ENCODE peak calls at places on chromosomes 11 and 22, in seven cellular contexts. H is GM12878, U is GM12891, L is H1, G is SK-N-SH, S is K562, Y is HepG2. R is an unnamed sample.

GRCh38 chr11:64844330-64845124 is at the start of gene CDC42BPG:
- DNase-seq in L (no peak), U (peak; percentile 91), S (peak; percentile 89), H (no peak), Y (peak; percentile 27), G (peak; percentile 93), R (peak; percentile 91)

GRCh38 chr11:1226981-1227550 is 4.2 kb downstream of the MUC5B start:
- DNase-seq in H (no peak), S (peak; percentile 24), Y (no peak), U (no peak), G (peak; percentile 77), L (no peak), R (no peak)

GRCh38 chr11:70490208-70490607 is 91.9 kb downstream of the CTTN start:
- DNase-seq in U (no peak), Y (no peak), H (no peak), S (no peak), G (no peak), L (no peak), R (peak; percentile 45)

GRCh38 chr11:120182790-120183491 is 27.9 kb upstream of the OAF start:
- DNase-seq in L (no peak), H (no peak), U (no peak), Y (peak; percentile 73), S (peak; percentile 44), G (no peak), R (no peak)

GRCh38 chr11:4022669-4023068 is 71.9 kb upstream of the RRM1 start:
- DNase-seq in L (no peak), H (no peak), Y (no peak), S (no peak), G (no peak), U (no peak), R (no peak)

GRCh38 chr11:22677153-22677890 is 10.9 kb downstream of the GAS2 start:
- DNase-seq in U (no peak), L (no peak), H (no peak), G (no peak), S (no peak), Y (no peak), R (no peak)

GRCh38 chr11:130763087-130763980 is 152.9 kb downstream of the SNX19 start:
- DNase-seq in U (no peak), G (no peak), S (no peak), H (no peak), Y (no peak), L (no peak), R (no peak)

GRCh38 chr22:41687901-41688364 is 734 bp downstream of the SNU13 start:
- DNase-seq in G (peak; percentile 27), Y (no peak), U (no peak), L (no peak), H (no peak), S (peak; percentile 35), R (no peak)

GRCh38 chr11:119832132-119832531 is 103.1 kb upstream of the NECTIN1 start:
- DNase-seq in L (no peak), G (peak; percentile 64), U (no peak), Y (no peak), S (no peak), H (no peak), R (no peak)

GRCh38 chr11:3122775-3123201 is 42.3 kb downstream of the OSBPL5 start:
- DNase-seq in G (peak; percentile 30), S (no peak), H (no peak), U (no peak), L (no peak), Y (no peak), R (no peak)

GRCh38 chr11:45097721-45098493 is 48.5 kb upstream of the PRDM11 start:
- DNase-seq in H (no peak), Y (no peak), G (peak; percentile 6), U (no peak), L (no peak), S (peak; percentile 65), R (no peak)

GRCh38 chr11:120034881-120035620 is 102.9 kb downstream of the TRIM29 start:
- DNase-seq in S (no peak), U (no peak), Y (no peak), G (no peak), L (no peak), H (no peak), R (no peak)

GRCh38 chr11:65885231-65885630 is 3.0 kb downstream of the FIBP start:
- DNase-seq in U (no peak), S (no peak), Y (no peak), G (no peak), L (no peak), H (no peak), R (no peak)

GRCh38 chr11:27249208-27249509 is 113.9 kb downstream of the CCDC34 start:
- DNase-seq in L (no peak), H (no peak), G (no peak), U (no peak), Y (no peak), S (no peak), R (no peak)

GRCh38 chr22:29258407-29259252 is 9.2 kb downstream of the RHBDD3 start:
- DNase-seq in U (no peak), S (no peak), L (no peak), G (peak; percentile 33), H (no peak), Y (no peak), R (no peak)

GRCh38 chr22:38411016-38411415 is 44.0 kb downstream of the KCNJ4 start:
- DNase-seq in L (no peak), Y (no peak), H (no peak), U (no peak), S (no peak), G (no peak), R (no peak)

GRCh38 chr22:29734853-29735252 is 15.1 kb downstream of the CABP7 start:
- DNase-seq in H (no peak), S (no peak), L (no peak), G (no peak), U (no peak), Y (no peak), R (no peak)

DNA sequence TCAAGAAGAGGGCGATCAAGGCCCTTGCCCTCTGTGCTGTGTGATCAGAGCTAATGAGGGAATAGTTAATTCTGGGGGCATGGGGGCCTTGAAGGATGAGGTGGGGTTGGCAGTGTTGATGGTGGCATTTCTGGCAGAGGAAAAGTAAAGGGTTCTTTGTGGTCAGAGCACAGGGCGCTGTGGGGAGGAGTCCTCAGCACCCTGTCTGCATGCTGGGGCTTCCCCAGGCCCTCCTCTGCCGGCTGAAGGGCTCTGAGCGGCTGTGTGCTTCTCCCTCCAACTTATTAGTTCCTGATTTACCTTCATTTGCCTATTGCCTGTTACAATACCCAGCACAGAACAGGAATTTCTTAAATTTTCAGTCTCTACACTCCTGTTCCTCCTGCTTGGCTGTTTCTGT is 122.8 kb downstream of the HIPK3 start:
- DNase-seq in S (no peak), L (no peak), H (no peak), Y (no peak), U (no peak), G (no peak), R (no peak)
- TF ChIP-seq TAF1 in S (no peak), L (no peak), H (no peak), Y (no peak), U (no peak), G (no peak), R (no peak)

GRCh38 chr22:45077286-45077685 is 67.5 kb upstream of the PHF21B start:
- DNase-seq in H (no peak), G (no peak), S (no peak), L (no peak), Y (no peak), U (no peak), R (no peak)
- TF ChIP-seq TAF1 in H (no peak), G (no peak), S (no peak), L (no peak), Y (no peak), U (no peak), R (no peak)

GRCh38 chr11:78253797-78254196 is 65.1 kb downstream of the USP35 start:
- DNase-seq in L (no peak), G (no peak), Y (no peak), H (no peak), S (no peak), U (no peak), R (no peak)

GRCh38 chr11:78248903-78249302 is 60.2 kb downstream of the USP35 start:
- DNase-seq in L (no peak), Y (no peak), H (no peak), S (no peak), U (no peak), G (no peak), R (no peak)

GRCh38 chr11:78250099-78250498 is 61.4 kb downstream of the USP35 start:
- DNase-seq in U (no peak), G (no peak), Y (no peak), S (no peak), H (no peak), L (no peak), R (no peak)

GRCh38 chr11:78248191-78248590 is 59.5 kb downstream of the USP35 start:
- DNase-seq in U (no peak), Y (no peak), S (no peak), L (no peak), G (no peak), H (no peak), R (no peak)

DNA sequence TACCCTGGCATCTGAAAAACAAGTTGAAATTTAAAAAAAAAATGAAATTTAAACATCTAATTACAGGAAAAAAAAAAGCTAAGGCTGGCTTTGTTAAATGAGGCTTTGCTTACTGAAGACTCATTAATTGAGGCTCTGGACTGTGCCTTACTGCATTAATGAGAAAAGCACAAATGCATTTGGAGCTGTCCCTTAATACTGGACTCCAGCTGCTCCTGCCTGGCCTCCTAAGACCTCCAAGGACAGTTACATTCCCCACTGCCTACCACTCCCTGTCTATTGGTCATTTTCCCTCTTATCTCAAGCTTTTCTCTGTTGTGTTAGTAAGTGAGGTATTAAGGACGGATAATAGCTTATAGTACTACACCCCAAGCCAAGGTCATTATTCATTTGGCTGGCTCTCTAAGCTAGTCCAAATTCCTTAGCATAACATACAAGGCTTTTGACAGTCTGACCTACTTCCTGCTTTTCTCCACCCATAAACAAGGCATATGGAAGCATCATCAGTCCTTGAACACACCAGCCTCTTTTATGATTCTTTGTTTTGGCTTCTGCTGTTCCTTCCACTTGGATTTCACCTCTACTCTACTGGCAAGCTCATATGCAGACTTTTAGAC is 62.5 kb downstream of the USP35 start:
- DNase-seq in U (no peak), Y (peak; percentile 17), L (no peak), S (no peak), H (no peak), G (no peak), R (no peak)
- TF ChIP-seq TAF1 in U (no peak), Y (no peak), L (no peak), S (no peak), H (no peak), G (no peak), R (no peak)

DNA sequence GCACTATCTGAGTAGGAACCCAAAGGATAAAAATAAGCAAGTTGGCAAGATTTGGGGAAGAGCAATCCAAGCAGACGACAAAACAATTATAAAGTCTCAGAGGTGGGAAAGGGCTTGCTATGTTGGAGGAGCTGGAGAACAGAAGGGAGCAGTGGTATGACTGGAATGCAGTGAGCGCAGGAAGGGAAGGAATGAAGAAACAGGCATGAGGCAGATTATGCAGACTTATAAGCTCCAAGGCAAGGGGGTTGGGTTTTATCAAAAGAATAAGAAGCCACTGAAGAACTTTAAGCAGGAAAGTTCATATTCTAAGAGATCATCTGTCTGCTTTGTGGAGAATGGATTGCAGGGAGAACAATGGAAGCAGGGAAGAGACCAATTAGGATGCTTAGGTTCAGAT is 31.7 kb downstream of the PGM2L1 start:
- DNase-seq in Y (no peak), U (no peak), H (no peak), S (no peak), G (no peak), L (no peak), R (no peak)
- TF ChIP-seq TAF1 in Y (no peak), U (no peak), H (no peak), S (no peak), G (no peak), L (no peak), R (no peak)

R was measured in GM12892.